ENCODE peak calls at places on chromosomes 4 and X, in ten cellular contexts. U is lung; B is Karpas-422; L is heart right ventricle; W is heart left ventricle; S is effector memory CD4-positive, alpha-beta T cell; T is GM23338; M is neural progenitor cell; D is OCI-LY7; Q is lower lobe of right lung. J is an unnamed sample. For H3K4me1, the result is how much of the 10 kb centered on the place peaks cover.

GRCh38 chr4:8185280-8185679 is 13.8 kb upstream of the SH3TC1 start:
- DNase-seq in M (no peak), L (no peak), Q (no peak), D (no peak), U (no peak), T (no peak), W (no peak), B (no peak), S (no peak), J (no peak)

GRCh38 chr4:104519588-104519987 is 24.9 kb upstream of the CXXC4 start:
- DNase-seq in T (no peak), Q (no peak), B (no peak), L (no peak), M (no peak), U (no peak), W (no peak), S (no peak), D (no peak), J (no peak)

GRCh38 chr4:28350485-28350884 is 1489.8 kb downstream of the STIM2 start:
- DNase-seq in U (no peak), M (no peak), B (no peak), Q (no peak), D (no peak), T (no peak), S (no peak), L (no peak), W (no peak), J (no peak)

GRCh38 chr4:3722446-3723231 is 43.5 kb upstream of the ADRA2C start:
- DNase-seq in M (no peak), T (no peak), W (no peak), B (no peak), Q (no peak), U (no peak), S (no peak), D (no peak), L (no peak), J (no peak)

GRCh38 chrX:11540532-11541377 is 125.0 kb downstream of the ARHGAP6 start:
- DNase-seq in M (no peak), L (peak), S (no peak), B (peak), U (no peak), W (peak), D (no peak), T (no peak), Q (peak), J (no peak)

GRCh38 chr4:82561745-82562552 is at the start of gene TMEM150C:
- DNase-seq in U (no peak), B (no peak), T (peak), S (no peak), Q (no peak), D (no peak), L (peak), W (peak), M (peak), J (no peak)

GRCh38 chr4:125714845-125715244 is 400.1 kb downstream of the FAT4 start:
- DNase-seq in W (no peak), T (peak), U (no peak), S (no peak), M (peak), L (no peak), Q (no peak), D (no peak), B (no peak), J (no peak)

GRCh38 chr4:122819708-122820449 is 6.8 kb upstream of the FGF2 start:
- DNase-seq in T (no peak), S (no peak), U (no peak), B (no peak), Q (no peak), D (no peak), W (no peak), L (no peak), M (no peak), J (no peak)

GRCh38 chr4:183599690-183600089 is 59.3 kb downstream of the RWDD4 start:
- DNase-seq in B (no peak), L (no peak), Q (no peak), D (peak), U (no peak), T (no peak), M (no peak), S (no peak), W (no peak), J (no peak)

GRCh38 chr4:11912886-11913285 is 484.2 kb upstream of the HS3ST1 start:
- DNase-seq in B (no peak), S (no peak), Q (no peak), L (no peak), W (no peak), T (no peak), U (no peak), D (no peak), M (no peak), J (no peak)

GRCh38 chrX:84118769-84119168 is 69.2 kb downstream of the RPS6KA6 start:
- DNase-seq in S (no peak), M (no peak), U (no peak), W (no peak), Q (no peak), D (no peak), L (no peak), T (peak), B (no peak), J (no peak)

GRCh38 chr4:174084542-174084941 is 198.9 kb downstream of the FBXO8 start:
- DNase-seq in U (no peak), T (no peak), Q (no peak), W (no peak), S (no peak), B (no peak), D (no peak), L (no peak), M (no peak), J (no peak)

GRCh38 chrX:413322-414201 is 26.9 kb upstream of the PPP2R3B start:
- DNase-seq in Q (no peak), U (no peak), W (peak), L (peak), S (no peak), B (no peak), T (peak), D (no peak), M (peak), J (no peak)

GRCh38 chrX:77785400-77785745 is 643 bp downstream of the ATRX start:
- DNase-seq in S (no peak), W (no peak), L (no peak), U (no peak), M (peak), B (no peak), Q (no peak), D (peak), T (peak), J (no peak)

GRCh38 chr4:131603705-131604104 is 1545.4 kb upstream of the PCDH10 start:
- DNase-seq in D (no peak), L (no peak), Q (no peak), T (no peak), M (no peak), S (no peak), W (no peak), U (no peak), B (no peak), J (no peak)

GRCh38 chrX:65697915-65698796 is 30.7 kb downstream of the MSN start:
- DNase-seq in S (peak), L (peak), Q (peak), T (peak), M (no peak), U (peak), W (peak), B (peak), D (peak), J (peak)

GRCh38 chrX:65696613-65697012 is 29.2 kb downstream of the MSN start:
- DNase-seq in D (no peak), M (no peak), T (no peak), U (no peak), S (no peak), W (no peak), Q (no peak), L (no peak), B (no peak), J (no peak)

GRCh38 chrX:65690057-65690855 is 22.8 kb downstream of the MSN start:
- DNase-seq in Q (no peak), T (no peak), B (no peak), D (no peak), S (no peak), M (no peak), W (no peak), U (no peak), L (no peak), J (no peak)

GRCh38 chrX:65697173-65697572 is 29.7 kb downstream of the MSN start:
- DNase-seq in D (no peak), T (no peak), U (no peak), B (peak), W (no peak), S (no peak), L (no peak), Q (no peak), M (no peak), J (no peak)

DNA sequence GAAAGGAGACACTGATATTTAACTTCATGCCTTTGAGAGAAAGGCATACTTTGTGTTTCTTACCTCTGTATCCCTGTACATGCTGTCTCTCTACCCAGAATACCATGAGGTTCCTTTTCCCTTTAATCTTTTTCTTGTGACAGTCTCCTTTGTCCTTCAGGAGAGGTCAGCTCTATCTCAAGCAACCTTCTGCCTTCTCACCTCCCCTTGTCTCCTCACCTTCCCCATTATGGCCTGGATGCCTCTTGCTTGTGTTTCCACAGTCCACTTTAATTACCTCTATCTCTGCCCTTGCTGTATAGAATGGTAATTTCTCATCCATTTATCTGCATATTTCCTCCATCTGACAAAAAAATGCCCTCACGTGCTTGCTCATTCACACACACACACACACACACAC is 28.4 kb downstream of the MSN start:
- DNase-seq in M (no peak), B (no peak), U (no peak), T (no peak), W (no peak), S (no peak), L (no peak), Q (no peak), D (no peak), J (no peak)
- H3K4me1 ChIP-seq in M (under half), B (half or more), U (half or more), T (under half), W (half or more), S (half or more), L (half or more), Q (half or more), D (half or more), J (half or more)

DNA sequence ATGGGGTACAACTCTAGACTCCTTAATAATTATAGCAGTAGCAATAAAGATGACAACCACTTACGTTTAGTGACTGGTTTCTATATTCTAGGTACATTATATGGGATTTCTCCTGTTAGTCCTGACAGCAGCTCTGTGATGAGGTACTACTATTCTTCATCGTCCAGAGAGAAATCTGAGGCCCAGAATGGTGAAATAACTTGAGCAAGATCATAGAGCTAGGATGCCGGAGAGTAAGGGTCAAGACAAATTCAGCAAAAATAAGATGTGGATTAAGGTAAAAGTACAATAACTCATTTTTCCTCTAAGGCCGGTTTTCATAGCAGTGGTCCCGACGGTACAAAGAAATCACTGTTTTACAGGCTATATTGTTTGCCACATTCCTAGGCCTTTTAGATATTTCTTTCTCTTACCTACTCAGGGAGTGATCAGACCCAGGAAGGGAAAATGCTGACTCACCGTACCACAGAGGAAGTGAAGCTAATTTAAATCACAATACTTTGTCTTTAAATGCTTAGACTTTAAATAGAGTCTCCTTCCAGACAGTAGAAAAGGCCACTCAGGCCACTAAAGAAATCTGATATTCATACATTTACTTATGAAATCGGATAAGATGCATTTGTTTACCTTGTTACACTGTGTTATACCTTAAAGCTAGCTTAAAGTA is 2023.0 kb upstream of the AGA start:
- DNase-seq in L (no peak), U (no peak), Q (no peak), D (peak), W (no peak), S (no peak), T (peak), B (no peak), M (peak), J (no peak)
- H3K27ac ChIP-seq in L (no peak), U (no peak), Q (no peak), D (no peak), W (no peak), S (no peak), T (peak), B (no peak), M (no peak), J (no peak)

GRCh38 chr4:57104706-57105560 is 5.3 kb downstream of the IGFBP7 start:
- DNase-seq in W (no peak), L (no peak), D (no peak), S (no peak), T (no peak), B (no peak), U (no peak), Q (no peak), M (no peak), J (no peak)
- H3K4me1 ChIP-seq in W (half or more), L (half or more), D (under half), S (under half), T (under half), B (under half), U (under half), Q (under half), M (under half), J (under half)

DNA sequence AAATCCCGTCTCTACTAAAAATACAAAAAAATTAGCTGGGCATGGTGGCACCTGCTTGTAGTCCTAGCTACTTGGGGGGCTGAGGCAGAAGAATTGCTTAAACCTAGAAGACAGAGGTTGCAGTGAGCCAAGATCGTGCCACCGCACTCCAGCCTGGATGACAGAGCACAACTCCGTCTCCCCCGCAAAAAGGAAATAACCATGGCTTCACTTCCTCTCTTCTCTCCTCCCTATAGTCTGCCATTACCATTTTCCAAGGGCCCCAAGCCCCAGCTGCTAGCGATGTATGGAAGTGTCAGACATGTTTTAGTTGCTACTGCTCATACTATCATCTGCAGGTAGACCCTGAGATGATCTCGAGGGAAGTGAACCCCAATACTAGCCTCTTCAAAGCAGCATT is 177.3 kb upstream of the FAM9B start:
- DNase-seq in S (no peak), M (no peak), Q (no peak), B (no peak), L (no peak), D (no peak), T (no peak), W (no peak), U (no peak), J (no peak)
- H3K27ac ChIP-seq in S (no peak), M (no peak), Q (no peak), B (no peak), L (no peak), D (no peak), T (no peak), W (no peak), U (no peak), J (no peak)

DNA sequence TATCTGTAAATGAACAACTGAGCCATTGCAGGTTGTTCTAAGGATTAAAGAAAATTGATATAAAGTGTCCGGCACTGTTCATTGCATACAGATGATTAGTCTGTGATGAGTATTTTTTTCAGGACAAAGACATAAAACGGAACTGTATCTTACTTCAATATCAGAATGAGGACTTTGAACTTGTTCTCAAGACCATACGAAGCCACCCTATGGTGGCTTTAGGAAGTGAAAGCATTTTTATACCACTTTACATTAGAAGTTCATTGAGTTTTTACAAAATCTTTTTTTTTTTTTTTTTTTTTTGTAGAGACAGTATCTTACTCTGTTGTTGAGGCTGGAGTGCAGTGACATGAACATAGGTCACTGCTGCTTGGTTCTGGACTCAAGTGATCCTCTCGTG is 45.2 kb upstream of the TRIM2 start:
- DNase-seq in B (peak), T (no peak), U (no peak), S (no peak), M (no peak), D (peak), L (no peak), Q (no peak), W (no peak), J (no peak)
- H3K4me1 ChIP-seq in B (under half), T (under half), U (under half), S (under half), M (under half), D (under half), L (under half), Q (under half), W (under half), J (under half)

DNA sequence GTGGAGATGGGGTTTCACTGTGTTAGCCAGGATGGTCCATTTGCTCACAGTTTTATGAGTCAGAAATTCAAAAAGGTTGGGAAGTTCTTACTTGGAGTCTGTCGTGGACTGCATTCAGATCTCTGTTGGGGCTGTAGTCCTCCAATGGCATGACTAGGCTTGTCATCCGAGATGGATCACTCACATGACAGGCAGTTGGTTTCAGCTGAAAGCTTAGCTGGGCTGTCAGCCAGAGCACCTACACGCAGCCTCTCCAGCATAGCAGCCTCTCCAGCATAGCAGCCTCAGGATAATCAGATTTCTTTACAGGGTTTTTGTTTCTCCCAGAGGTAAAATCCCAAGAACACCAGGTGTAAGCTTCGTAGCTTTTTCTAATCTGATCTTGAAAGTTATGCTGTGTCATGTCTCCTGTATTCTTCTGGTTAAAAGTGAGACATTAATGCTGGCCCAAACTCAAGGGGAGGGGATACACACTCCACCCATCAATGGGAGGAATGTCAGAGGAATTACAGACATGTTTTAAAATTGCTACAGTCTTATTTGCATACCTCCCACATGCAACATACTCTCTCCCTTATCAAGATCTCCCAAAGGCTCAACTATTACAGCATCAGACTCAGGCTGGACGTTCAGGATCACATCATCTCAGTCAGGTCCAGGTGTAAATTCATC is 31.6 kb upstream of the SOD3 start:
- DNase-seq in Q (no peak), T (no peak), D (no peak), U (no peak), B (no peak), W (no peak), L (no peak), M (no peak), S (no peak), J (no peak)
- H3K27ac ChIP-seq in Q (no peak), T (no peak), D (no peak), U (no peak), B (no peak), W (no peak), L (no peak), M (no peak), S (no peak), J (no peak)

DNA sequence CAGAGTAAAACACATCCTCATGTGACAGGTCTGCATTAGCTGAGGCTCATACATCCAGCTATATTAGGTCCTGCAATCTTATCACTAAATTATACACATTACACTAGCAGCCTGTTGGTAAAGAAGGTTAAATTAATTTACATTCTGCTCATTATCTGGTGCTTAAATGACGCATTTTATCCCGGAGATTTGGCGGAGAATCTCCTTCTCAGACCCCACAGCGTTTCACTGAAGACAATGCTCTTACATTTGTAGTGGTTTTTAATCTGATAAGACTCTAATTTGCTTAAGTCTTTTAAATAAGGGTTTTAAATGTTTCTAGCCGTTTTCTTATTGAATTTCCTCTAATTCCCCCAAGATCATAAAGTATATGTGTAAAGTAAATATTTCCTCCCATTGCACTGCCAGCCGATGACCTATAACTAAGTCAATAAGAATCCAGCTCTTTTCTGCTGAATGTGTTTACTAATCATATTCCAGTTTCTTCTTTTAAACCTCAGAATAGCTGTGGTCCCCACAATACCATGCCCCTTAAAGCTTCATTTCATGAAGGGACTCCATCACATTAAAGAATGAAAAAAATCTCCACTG is 2.1 kb upstream of the PITX2 start:
- DNase-seq in L (no peak), T (no peak), B (no peak), Q (no peak), S (no peak), U (no peak), D (no peak), M (peak), W (no peak), J (no peak)
- H3K4me1 ChIP-seq in L (under half), T (half or more), B (under half), Q (under half), S (under half), U (under half), D (under half), M (under half), W (under half), J (under half)

DNA sequence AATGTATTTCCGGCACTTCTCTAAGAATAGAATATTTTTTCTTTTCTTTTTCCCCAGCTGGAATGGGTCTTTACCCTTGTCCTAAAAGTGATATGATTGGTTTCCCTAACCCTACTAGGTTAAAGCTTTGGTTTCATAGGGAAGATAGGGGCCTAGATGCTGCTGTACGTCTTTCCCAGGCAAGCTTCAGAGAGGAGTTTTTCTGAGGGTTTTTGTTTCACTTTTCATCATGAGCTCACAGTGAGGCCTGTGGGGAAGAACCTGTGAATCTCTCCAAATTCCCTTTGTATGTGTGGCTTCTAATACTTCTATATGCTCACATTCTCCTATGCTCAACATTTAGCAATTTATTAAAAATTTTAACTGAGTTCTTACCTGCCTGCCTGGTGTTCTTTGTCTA is 320.0 kb upstream of the PCDH18 start:
- DNase-seq in B (no peak), T (no peak), W (no peak), M (no peak), U (no peak), S (no peak), Q (no peak), D (no peak), L (no peak), J (no peak)
- H3K27ac ChIP-seq in B (no peak), T (no peak), W (no peak), M (no peak), U (no peak), S (no peak), Q (no peak), D (no peak), L (no peak), J (no peak)

GRCh38 chr4:60565558-60565957 is 634.6 kb upstream of the ADGRL3 start:
- DNase-seq in S (no peak), D (no peak), U (no peak), L (no peak), M (no peak), W (no peak), Q (no peak), B (no peak), T (peak), J (no peak)

GRCh38 chr4:60562353-60562752 is 637.8 kb upstream of the ADGRL3 start:
- DNase-seq in T (peak), L (no peak), S (no peak), D (no peak), Q (no peak), W (no peak), U (no peak), B (no peak), M (peak), J (no peak)
- H3K4me1 ChIP-seq in T (under half), L (under half), S (under half), D (under half), Q (under half), W (under half), U (under half), B (under half), M (under half), J (under half)

J was measured in CD8-positive, alpha-beta T cell.